ENCODE peak calls at places on chromosomes 13 and 19, in eight cellular contexts. W, F, M, N, P, A, O and Z are unnamed samples.

GRCh38 chr13:44300895-44301638 is 72.6 kb upstream of the SERP2 start:
- DNase-seq in W (no peak), F (no peak), M (no peak), N (peak), P (no peak), A (no peak), O (no peak), Z (no peak)

GRCh38 chr13:32581177-32581786 is 5.0 kb upstream of the PDS5B start:
- DNase-seq in W (no peak), F (no peak), M (no peak), N (peak), P (peak), A (peak), O (no peak), Z (peak)

GRCh38 chr13:44455781-44456180 is 82.2 kb downstream of the SERP2 start:
- DNase-seq in W (no peak), F (no peak), M (no peak), N (no peak), P (no peak), A (no peak), O (no peak), Z (no peak)

GRCh38 chr13:73171242-73171641 is 112.4 kb downstream of the KLF5 start:
- DNase-seq in W (no peak), F (no peak), M (no peak), N (peak), P (peak), A (no peak), O (peak), Z (no peak)

GRCh38 chr19:18995804-18996241 is 37.5 kb downstream of the SUGP2 start:
- DNase-seq in W (no peak), F (no peak), M (no peak), N (peak), P (peak), A (peak), O (peak), Z (peak)

GRCh38 chr13:110711778-110712070 is 1.8 kb upstream of the ING1 start:
- DNase-seq in W (no peak), F (no peak), M (no peak), N (no peak), P (no peak), A (no peak), O (peak), Z (peak)

GRCh38 chr13:65943711-65944110 is 1286.4 kb downstream of the PCDH9 start:
- DNase-seq in W (no peak), F (no peak), M (no peak), N (no peak), P (no peak), A (no peak), O (no peak), Z (no peak)

GRCh38 chr19:41328818-41329220 is 18.8 kb downstream of the CCDC97 start:
- DNase-seq in W (no peak), F (no peak), M (no peak), N (no peak), P (no peak), A (no peak), O (no peak), Z (no peak)

GRCh38 chr19:42441047-42441440 is 1.7 kb downstream of the CXCL17 start:
- DNase-seq in W (no peak), F (no peak), M (no peak), N (peak), P (peak), A (no peak), O (no peak), Z (peak)

GRCh38 chr13:41835871-41836270 is 125.0 kb downstream of the VWA8 start:
- DNase-seq in W (no peak), F (no peak), M (no peak), N (no peak), P (no peak), A (no peak), O (no peak), Z (no peak)

GRCh38 chr13:31781064-31781463 is 41.7 kb downstream of the RXFP2 start:
- DNase-seq in W (no peak), F (no peak), M (no peak), N (no peak), P (no peak), A (no peak), O (no peak), Z (no peak)

GRCh38 chr19:8387688-8388611 is 2.2 kb upstream of the RAB11B start:
- DNase-seq in W (no peak), F (no peak), M (no peak), N (no peak), P (peak), A (no peak), O (no peak), Z (peak)